ENCODE peak calls at places on chromosomes 7 and 10, in five cellular contexts. F is T-cell; X is anterior cingulate cortex; K is NCI-H2081; J is activated naive CD8-positive, alpha-beta T cell treated with anti-CD3 and anti-CD28 coated beads, Interleukin-2, amount 50 U/mL, for 24 hours. T is an unnamed sample.

GRCh38 chr10:45000764-45001381 is at the start of gene ZNF22:
- DNase-seq in F (peak), X (peak), K (no peak), J (peak), T (peak)

GRCh38 chr7:45089314-45089891 is 634 bp upstream of the NACAD start:
- DNase-seq in F (peak), X (peak), K (peak), J (peak), T (peak)

GRCh38 chr10:129868470-129869035 is 95.5 kb downstream of the EBF3 start:
- DNase-seq in F (no peak), X (no peak), K (no peak), J (no peak), T (no peak)

GRCh38 chr7:128904381-128905197 is 5.9 kb downstream of the KCP start:
- DNase-seq in F (peak), X (no peak), K (peak), J (no peak), T (no peak)

GRCh38 chr7:101772508-101773306 is 44.7 kb upstream of the CUX1 start:
- DNase-seq in F (no peak), X (no peak), K (no peak), J (no peak), T (no peak)

GRCh38 chr7:111132833-111133232 is 41.9 kb downstream of the LRRN3 start:
- DNase-seq in F (no peak), X (no peak), K (no peak), J (no peak), T (no peak)

GRCh38 chr10:17088118-17088806 is 41.3 kb downstream of the CUBN start:
- DNase-seq in F (no peak), X (no peak), K (no peak), J (no peak), T (no peak)

GRCh38 chr7:36871863-36872262 is 147.6 kb upstream of the AOAH start:
- DNase-seq in F (no peak), X (no peak), K (no peak), J (no peak), T (no peak)

GRCh38 chr10:105834261-105835059 is 1193.4 kb downstream of the SORCS3 start:
- DNase-seq in F (no peak), X (no peak), K (no peak), J (no peak), T (no peak)

GRCh38 chr7:87510430-87510875 is 35.0 kb upstream of the ABCB4 start:
- DNase-seq in F (no peak), X (no peak), K (no peak), J (no peak), T (peak)

GRCh38 chr10:25725917-25726716 is 207.9 kb upstream of the MYO3A start:
- DNase-seq in F (no peak), X (no peak), K (peak), J (peak), T (no peak)

GRCh38 chr7:22485189-22485588 is 14.8 kb downstream of the STEAP1B start:
- DNase-seq in F (no peak), X (no peak), K (no peak), J (no peak), T (no peak)

T was measured in nucleus accumbens.